ENCODE peak calls at places on chromosome 1, in eight cellular contexts. Z is ELR; X is nucleus accumbens; B is omental fat pad; J is GM20000; H is RWPE1; S is AG10803; W is central memory CD8-positive, alpha-beta T cell. M is an unnamed sample.

GRCh38 chr1:188937965-188938551 is 1539.6 kb downstream of the BRINP3 start:
- DNase-seq in Z (peak; percentile 46), X (no peak), B (no peak), J (no peak), H (no peak), S (no peak), W (no peak), M (no peak)

GRCh38 chr1:153578490-153578889 is 12.8 kb upstream of the S100A2 start:
- DNase-seq in Z (no peak), X (no peak), B (no peak), J (no peak), H (no peak), S (peak; percentile 73), W (no peak), M (no peak)

GRCh38 chr1:162977944-162978568 is 91.1 kb upstream of the RGS4 start:
- DNase-seq in Z (no peak), X (no peak), B (no peak), J (no peak), H (no peak), S (peak; percentile 84), W (no peak), M (no peak)

GRCh38 chr1:18923721-18924610 is 21.6 kb upstream of the ALDH4A1 start:
- DNase-seq in Z (peak; percentile 37), X (no peak), B (no peak), J (no peak), H (no peak), S (peak; percentile 67), W (no peak), M (no peak)

GRCh38 chr1:27009601-27010197 is 3.0 kb downstream of the TENT5B start:
- DNase-seq in Z (no peak), X (no peak), B (no peak), J (no peak), H (no peak), S (no peak), W (no peak), M (no peak)

GRCh38 chr1:68571499-68571898 is 74.6 kb upstream of the DEPDC1 start:
- DNase-seq in Z (peak; percentile 15), X (no peak), B (no peak), J (no peak), H (no peak), S (no peak), W (no peak), M (no peak)

GRCh38 chr1:84246228-84246627 is 55.3 kb upstream of the SAMD13 start:
- DNase-seq in Z (peak; percentile 4), X (no peak), B (no peak), J (no peak), H (no peak), S (no peak), W (no peak), M (no peak)

GRCh38 chr1:222798975-222799374 is 15.9 kb upstream of the DISP1 start:
- DNase-seq in Z (no peak), X (no peak), B (no peak), J (no peak), H (no peak), S (no peak), W (no peak), M (no peak)

GRCh38 chr1:219413523-219413922 is 199.4 kb downstream of the ZC3H11B start:
- DNase-seq in Z (no peak), X (no peak), B (no peak), J (no peak), H (no peak), S (no peak), W (no peak), M (no peak)

GRCh38 chr1:6329851-6330250 is 63.7 kb downstream of the ACOT7 start:
- DNase-seq in Z (no peak), X (no peak), B (no peak), J (no peak), H (no peak), S (peak; percentile 71), W (no peak), M (no peak)

M was measured in OCI-LY7.